ENCODE peak calls at places on chromosomes 16 and 17, in four cellular contexts. W is Karpas-422, E is IMR-90, R is PC-3. M is an unnamed sample.
A peak's percentile ranks its signal among the peaks of the same experiment; 100 is the strongest.

GRCh38 chr17:760371-760770 is 8.3 kb upstream of the GEMIN4 start:
- DNase-seq in W (no peak), E (no peak), R (no peak), M (no peak)

GRCh38 chr17:32496348-32497078 is 9.7 kb downstream of the CDK5R1 start:
- DNase-seq in W (no peak), E (peak; percentile 68), R (peak; percentile 75), M (no peak)

GRCh38 chr17:44942456-44942855 is 5.1 kb downstream of the KIF18B start:
- DNase-seq in W (no peak), E (no peak), R (no peak), M (no peak)

GRCh38 chr16:65469116-65469515 is 347.3 kb upstream of the CDH11 start:
- DNase-seq in W (no peak), E (no peak), R (no peak), M (no peak)

GRCh38 chr17:47305302-47305923 is 18.3 kb upstream of the EFCAB13 start:
- DNase-seq in W (no peak), E (peak; percentile 93), R (peak; percentile 100), M (no peak)

GRCh38 chr17:81839301-81839700 is 4.5 kb upstream of the PPP1R27 start:
- DNase-seq in W (no peak), E (no peak), R (no peak), M (no peak)

GRCh38 chr17:74584307-74584706 is 7.8 kb downstream of the CD300LD start:
- DNase-seq in W (no peak), E (no peak), R (no peak), M (no peak)

GRCh38 chr16:29959293-29959692 is 2.6 kb upstream of the TMEM219 start:
- DNase-seq in W (no peak), E (no peak), R (no peak), M (no peak)

GRCh38 chr17:12256380-12256995 is 235.8 kb downstream of the MAP2K4 start:
- DNase-seq in W (peak; percentile 80), E (peak; percentile 81), R (peak; percentile 69), M (peak; percentile 70)

GRCh38 chr17:80804466-80804865 is 187.2 kb upstream of the CHMP6 start:
- DNase-seq in W (no peak), E (no peak), R (no peak), M (no peak)

GRCh38 chr17:652310-652709 is 62.3 kb downstream of the VPS53 start:
- DNase-seq in W (no peak), E (no peak), R (no peak), M (no peak)

GRCh38 chr16:74320707-74321106 is 24.1 kb downstream of the PSMD7 start:
- DNase-seq in W (peak; percentile 27), E (no peak), R (no peak), M (no peak)

GRCh38 chr16:11725457-11725856 is 17.2 kb downstream of the TXNDC11 start:
- DNase-seq in W (no peak), E (peak; percentile 45), R (no peak), M (no peak)

GRCh38 chr17:8893059-8893458 is 25.6 kb upstream of the PIK3R6 start:
- DNase-seq in W (no peak), E (no peak), R (no peak), M (no peak)

GRCh38 chr16:84599528-84600202 is 18.2 kb downstream of the COTL1 start:
- DNase-seq in W (peak; percentile 85), E (peak; percentile 85), R (no peak), M (peak; percentile 66)

GRCh38 chr16:82793550-82794244 is 166.9 kb downstream of the CDH13 start:
- DNase-seq in W (no peak), E (no peak), R (no peak), M (no peak)

GRCh38 chr17:34756670-34757021 is 177.3 kb downstream of the TMEM132E start:
- DNase-seq in W (no peak), E (no peak), R (peak; percentile 18), M (peak; percentile 29)

GRCh38 chr17:43530303-43531081 is 15.6 kb downstream of the ETV4 start:
- DNase-seq in W (no peak), E (peak; percentile 93), R (no peak), M (peak; percentile 93)

GRCh38 chr17:80523054-80523744 is 21.4 kb upstream of the RPTOR start:
- DNase-seq in W (no peak), E (no peak), R (no peak), M (no peak)

GRCh38 chr16:49491736-49492089 is 118.1 kb downstream of the C16orf78 start:
- DNase-seq in W (no peak), E (no peak), R (peak; percentile 20), M (no peak)

GRCh38 chr17:15262291-15263205 is 2.6 kb downstream of the PMP22 start:
- DNase-seq in W (no peak), E (peak; percentile 83), R (peak; percentile 95), M (peak; percentile 90)

GRCh38 chr17:80263253-80264047 is 2.8 kb downstream of the RNF213 start:
- DNase-seq in W (peak; percentile 81), E (peak; percentile 89), R (no peak), M (peak; percentile 90)

GRCh38 chr17:58476812-58477211 is 11.4 kb downstream of the HSF5 start:
- DNase-seq in W (no peak), E (no peak), R (no peak), M (no peak)

GRCh38 chr17:58470356-58470755 is 17.9 kb downstream of the HSF5 start:
- DNase-seq in W (no peak), E (no peak), R (no peak), M (no peak)

GRCh38 chr17:58475985-58476384 is 12.2 kb downstream of the HSF5 start:
- DNase-seq in W (no peak), E (no peak), R (no peak), M (no peak)
- H2AFZ ChIP-seq in W (peak overlapping the region; percentile 49), E (no peak overlapping the region), R (no peak overlapping the region), M (no peak overlapping the region)

GRCh38 chr17:78781339-78782304 is at the start of gene CYTH1:
- DNase-seq in W (peak; percentile 56), E (no peak), R (peak; percentile 45), M (peak; percentile 68)

GRCh38 chr17:78779848-78780247 is 2.2 kb downstream of the CYTH1 start:
- DNase-seq in W (no peak), E (no peak), R (no peak), M (no peak)

GRCh38 chr17:78777886-78778285 is 4.2 kb downstream of the CYTH1 start:
- DNase-seq in W (no peak), E (no peak), R (no peak), M (no peak)

GRCh38 chr17:78780852-78781338 is 1.2 kb downstream of the CYTH1 start:
- DNase-seq in W (peak; percentile 50), E (no peak), R (no peak), M (no peak)

GRCh38 chr17:78780335-78780734 is 1.7 kb downstream of the CYTH1 start:
- DNase-seq in W (no peak), E (no peak), R (no peak), M (no peak)
- H3K4me1 ChIP-seq in W (peaks cover 24% of the 10 kb centered on the region), E (no peaks in the 10 kb centered on the region), R (peaks cover 14% of the 10 kb centered on the region), M (peaks cover 8% of the 10 kb centered on the region)

GRCh38 chr16:85728879-85729278 is 22.0 kb downstream of the C16orf74 start:
- DNase-seq in W (peak; percentile 69), E (no peak), R (no peak), M (no peak)

GRCh38 chr16:85722497-85722896 is 28.4 kb downstream of the C16orf74 start:
- DNase-seq in W (no peak), E (no peak), R (no peak), M (no peak)

GRCh38 chr16:85722066-85722465 is 28.8 kb downstream of the C16orf74 start:
- DNase-seq in W (no peak), E (no peak), R (no peak), M (no peak)

GRCh38 chr16:85724126-85724879 is 26.6 kb downstream of the C16orf74 start:
- DNase-seq in W (no peak), E (no peak), R (no peak), M (peak; percentile 46)

GRCh38 chr16:85724936-85725335 is 26.0 kb downstream of the C16orf74 start:
- DNase-seq in W (no peak), E (no peak), R (no peak), M (no peak)
- H3K27ac ChIP-seq in W (no peak overlapping the region), E (no peak overlapping the region), R (no peak overlapping the region), M (no peak overlapping the region)

DNA sequence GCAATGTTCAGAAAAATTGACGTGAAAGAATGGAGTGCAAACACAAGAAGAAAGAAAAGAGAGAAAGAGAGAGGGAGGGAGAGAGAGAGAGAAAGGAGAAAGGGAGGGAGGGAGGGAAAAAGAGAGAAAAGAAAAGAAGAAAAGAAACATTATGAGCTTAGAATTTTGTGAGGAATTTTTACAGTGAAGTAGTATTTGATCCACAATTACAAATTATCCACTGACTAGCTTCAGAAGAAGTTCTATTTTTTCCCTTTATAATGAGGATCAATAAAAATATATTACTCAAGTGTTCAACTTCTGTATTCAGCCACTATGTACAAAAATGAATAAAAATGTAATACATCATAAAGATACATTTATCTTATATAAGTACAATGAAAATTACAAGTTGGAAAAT is 494.5 kb upstream of the CA10 start:
- DNase-seq in W (no peak), E (no peak), R (no peak), M (no peak)
- H2AFZ ChIP-seq in W (no peak overlapping the region), E (no peak overlapping the region), R (no peak overlapping the region), M (no peak overlapping the region)

GRCh38 chr16:2517954-2518605 is 2.1 kb upstream of the AMDHD2 start:
- DNase-seq in W (no peak), E (no peak), R (no peak), M (no peak)
- H3K4me1 ChIP-seq in W (peaks cover 46% of the 10 kb centered on the region), E (peaks cover 16% of the 10 kb centered on the region), R (peaks cover 34% of the 10 kb centered on the region), M (peaks cover 37% of the 10 kb centered on the region)

GRCh38 chr17:27242951-27243350 is 51.0 kb upstream of the WSB1 start:
- DNase-seq in W (no peak), E (no peak), R (no peak), M (no peak)

GRCh38 chr17:27239584-27239983 is 54.3 kb upstream of the WSB1 start:
- DNase-seq in W (no peak), E (no peak), R (no peak), M (no peak)

GRCh38 chr17:27240802-27241155 is 53.1 kb upstream of the WSB1 start:
- DNase-seq in W (no peak), E (no peak), R (peak; percentile 56), M (no peak)

GRCh38 chr17:27240086-27240801 is 53.7 kb upstream of the WSB1 start:
- DNase-seq in W (no peak), E (no peak), R (no peak), M (no peak)

DNA sequence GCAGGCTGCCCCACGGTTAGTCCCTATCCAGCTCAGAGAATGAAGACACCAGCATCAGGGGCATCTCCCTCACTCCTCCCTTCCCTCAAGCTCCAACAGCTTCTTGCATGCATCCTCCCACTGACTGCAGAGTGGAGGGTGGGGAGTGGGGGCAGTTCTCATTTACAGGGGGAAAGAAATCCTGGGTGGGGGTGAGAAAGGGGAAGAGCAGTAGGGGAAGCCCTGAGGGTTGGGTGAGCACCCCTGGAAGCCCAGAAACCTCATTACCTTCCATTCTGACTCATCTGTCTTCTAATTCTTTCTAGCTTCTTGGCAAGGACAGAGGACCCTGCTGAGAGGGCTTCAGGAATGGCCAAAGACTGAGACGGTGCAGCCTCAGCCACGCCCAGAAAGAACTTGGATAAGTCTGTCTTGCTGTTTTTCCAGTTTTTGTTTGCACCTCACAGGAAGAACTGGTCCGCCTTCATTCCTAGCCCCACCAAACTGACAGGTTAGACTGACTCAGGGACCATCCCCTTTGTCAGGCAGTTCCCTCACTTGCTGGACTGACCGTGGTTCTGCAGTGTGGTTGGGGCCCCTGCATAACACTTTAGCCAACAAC is 52.5 kb upstream of the WSB1 start:
- DNase-seq in W (no peak), E (peak; percentile 10), R (peak; percentile 95), M (peak; percentile 71)
- H3K27ac ChIP-seq in W (no peak overlapping the region), E (no peak overlapping the region), R (peak overlapping the region; percentile 93), M (peak overlapping the region; percentile 71)